ENCODE peak calls at places on chromosome X, in four cellular contexts. One of them, this sample, is unnamed.

GRCh38 chrX:46967547-46967946 is 55.3 kb downstream of the JADE3 start:
- DNase-seq in IMR-90: no peak
- DNase-seq in fibroblast of lung: no peak
- DNase-seq in endothelial cell of umbilical vein: no peak
- DNase-seq in this sample: no peak

GRCh38 chrX:130058667-130059066 is 51.6 kb downstream of the ELF4 start:
- DNase-seq in IMR-90: no peak
- DNase-seq in fibroblast of lung: no peak
- DNase-seq in endothelial cell of umbilical vein: no peak
- DNase-seq in this sample: no peak

GRCh38 chrX:1453390-1453783 is 678 bp upstream of the ASMTL start:
- DNase-seq in IMR-90: no peak
- DNase-seq in fibroblast of lung: no peak
- DNase-seq in endothelial cell of umbilical vein: no peak
- DNase-seq in this sample: no peak

GRCh38 chrX:46918434-46918833 is 6.2 kb downstream of the JADE3 start:
- DNase-seq in IMR-90: peak
- DNase-seq in fibroblast of lung: no peak
- DNase-seq in endothelial cell of umbilical vein: no peak
- DNase-seq in this sample: no peak

GRCh38 chrX:3176439-3176820 is 135.2 kb downstream of the ARSF start:
- DNase-seq in IMR-90: peak
- DNase-seq in fibroblast of lung: peak
- DNase-seq in endothelial cell of umbilical vein: no peak
- DNase-seq in this sample: peak

GRCh38 chrX:104166735-104167436 is 633 bp downstream of the FAM199X start:
- DNase-seq in IMR-90: no peak
- DNase-seq in fibroblast of lung: no peak
- DNase-seq in endothelial cell of umbilical vein: no peak
- DNase-seq in this sample: no peak

GRCh38 chrX:102712967-102713677 is 874 bp downstream of the GPRASP2 start:
- DNase-seq in IMR-90: peak
- DNase-seq in fibroblast of lung: peak
- DNase-seq in endothelial cell of umbilical vein: peak
- DNase-seq in this sample: peak

GRCh38 chrX:151680805-151681204 is 14.5 kb upstream of the PRRG3 start:
- DNase-seq in IMR-90: peak
- DNase-seq in fibroblast of lung: no peak
- DNase-seq in endothelial cell of umbilical vein: peak
- DNase-seq in this sample: peak

GRCh38 chrX:103780701-103781402 is 4.2 kb downstream of the PLP1 start:
- DNase-seq in IMR-90: no peak
- DNase-seq in fibroblast of lung: no peak
- DNase-seq in endothelial cell of umbilical vein: no peak
- DNase-seq in this sample: no peak

GRCh38 chrX:154138857-154139256 is 5.2 kb upstream of the OPN1LW start:
- DNase-seq in IMR-90: no peak
- DNase-seq in fibroblast of lung: no peak
- DNase-seq in endothelial cell of umbilical vein: no peak
- DNase-seq in this sample: no peak

GRCh38 chrX:46268429-46268828 is 276.8 kb downstream of the ZNF674 start:
- DNase-seq in IMR-90: no peak
- DNase-seq in fibroblast of lung: peak
- DNase-seq in endothelial cell of umbilical vein: no peak
- DNase-seq in this sample: no peak

GRCh38 chrX:30864383-30864785 is 24.7 kb downstream of the TAB3 start:
- DNase-seq in IMR-90: no peak
- DNase-seq in fibroblast of lung: no peak
- DNase-seq in endothelial cell of umbilical vein: no peak
- DNase-seq in this sample: no peak

GRCh38 chrX:134315893-134316292 is 78.9 kb downstream of the CCDC160 start:
- DNase-seq in IMR-90: no peak
- DNase-seq in fibroblast of lung: no peak
- DNase-seq in endothelial cell of umbilical vein: no peak
- DNase-seq in this sample: no peak

GRCh38 chrX:69153060-69153730 is 12.1 kb downstream of the PJA1 start:
- DNase-seq in IMR-90: peak
- DNase-seq in fibroblast of lung: no peak
- DNase-seq in endothelial cell of umbilical vein: no peak
- DNase-seq in this sample: peak

GRCh38 chrX:129086802-129087201 is 436.5 kb downstream of the SMARCA1 start:
- DNase-seq in IMR-90: no peak
- DNase-seq in fibroblast of lung: no peak
- DNase-seq in endothelial cell of umbilical vein: no peak
- DNase-seq in this sample: no peak

GRCh38 chrX:46573896-46574336 is 351 bp downstream of the CHST7 start:
- DNase-seq in IMR-90: peak
- DNase-seq in fibroblast of lung: peak
- DNase-seq in endothelial cell of umbilical vein: peak
- DNase-seq in this sample: peak

GRCh38 chrX:20089845-20090244 is 26.9 kb downstream of the MAP7D2 start:
- DNase-seq in IMR-90: no peak
- DNase-seq in fibroblast of lung: no peak
- DNase-seq in endothelial cell of umbilical vein: no peak
- DNase-seq in this sample: no peak

GRCh38 chrX:154372612-154373022 is 1.8 kb downstream of the FLNA start:
- DNase-seq in IMR-90: peak
- DNase-seq in fibroblast of lung: peak
- DNase-seq in endothelial cell of umbilical vein: no peak
- DNase-seq in this sample: peak

GRCh38 chrX:128781506-128781905 is 729.3 kb upstream of the ACTRT1 start:
- DNase-seq in IMR-90: no peak
- DNase-seq in fibroblast of lung: no peak
- DNase-seq in endothelial cell of umbilical vein: no peak
- DNase-seq in this sample: peak

GRCh38 chrX:104270916-104271512 is 16.3 kb upstream of the ESX1 start:
- DNase-seq in IMR-90: peak
- DNase-seq in fibroblast of lung: no peak
- DNase-seq in endothelial cell of umbilical vein: peak
- DNase-seq in this sample: peak

GRCh38 chrX:37314526-37314925 is 34.6 kb upstream of the PRRG1 start:
- DNase-seq in IMR-90: peak
- DNase-seq in fibroblast of lung: peak
- DNase-seq in endothelial cell of umbilical vein: peak
- DNase-seq in this sample: peak

GRCh38 chrX:74519870-74520269 is 94.6 kb downstream of the RLIM start:
- DNase-seq in IMR-90: no peak
- DNase-seq in fibroblast of lung: no peak
- DNase-seq in endothelial cell of umbilical vein: no peak
- DNase-seq in this sample: no peak

GRCh38 chrX:70436380-70436779 is 8.3 kb upstream of the DLG3 start:
- DNase-seq in IMR-90: no peak
- DNase-seq in fibroblast of lung: peak
- DNase-seq in endothelial cell of umbilical vein: no peak
- DNase-seq in this sample: peak

GRCh38 chrX:87941841-87942240 is 424.2 kb downstream of the KLHL4 start:
- DNase-seq in IMR-90: no peak
- DNase-seq in fibroblast of lung: no peak
- DNase-seq in endothelial cell of umbilical vein: no peak
- DNase-seq in this sample: no peak

GRCh38 chrX:84175943-84176342 is 12.1 kb downstream of the RPS6KA6 start:
- DNase-seq in IMR-90: no peak
- DNase-seq in fibroblast of lung: no peak
- DNase-seq in endothelial cell of umbilical vein: no peak
- DNase-seq in this sample: no peak

GRCh38 chrX:85375333-85375738 is 4.1 kb downstream of the POF1B start:
- DNase-seq in IMR-90: no peak
- DNase-seq in fibroblast of lung: no peak
- DNase-seq in endothelial cell of umbilical vein: no peak
- DNase-seq in this sample: peak

GRCh38 chrX:4851534-4851933 is 1138.1 kb upstream of the PRKX start:
- DNase-seq in IMR-90: no peak
- DNase-seq in fibroblast of lung: no peak
- DNase-seq in endothelial cell of umbilical vein: no peak
- DNase-seq in this sample: no peak

GRCh38 chrX:110403839-110404238 is 45.2 kb downstream of the RTL9 start:
- DNase-seq in IMR-90: peak
- DNase-seq in fibroblast of lung: peak
- DNase-seq in endothelial cell of umbilical vein: no peak
- DNase-seq in this sample: no peak

GRCh38 chrX:19840899-19841648 is 46.3 kb downstream of the SH3KBP1 start:
- DNase-seq in IMR-90: no peak
- DNase-seq in fibroblast of lung: peak
- DNase-seq in endothelial cell of umbilical vein: no peak
- DNase-seq in this sample: no peak

GRCh38 chrX:108156934-108157466 is 65.4 kb downstream of the ATG4A start:
- DNase-seq in IMR-90: no peak
- DNase-seq in fibroblast of lung: no peak
- DNase-seq in endothelial cell of umbilical vein: no peak
- DNase-seq in this sample: no peak

GRCh38 chrX:132818638-132819037 is 139.8 kb downstream of the HS6ST2 start:
- DNase-seq in IMR-90: no peak
- DNase-seq in fibroblast of lung: no peak
- DNase-seq in endothelial cell of umbilical vein: no peak
- DNase-seq in this sample: no peak

GRCh38 chrX:132820675-132821074 is 137.8 kb downstream of the HS6ST2 start:
- DNase-seq in IMR-90: no peak
- DNase-seq in fibroblast of lung: no peak
- DNase-seq in endothelial cell of umbilical vein: no peak
- DNase-seq in this sample: no peak

GRCh38 chrX:132821974-132822633 is 136.3 kb downstream of the HS6ST2 start:
- DNase-seq in IMR-90: no peak
- DNase-seq in fibroblast of lung: no peak
- DNase-seq in endothelial cell of umbilical vein: no peak
- DNase-seq in this sample: no peak

GRCh38 chrX:132819885-132820284 is 138.5 kb downstream of the HS6ST2 start:
- DNase-seq in IMR-90: no peak
- DNase-seq in fibroblast of lung: no peak
- DNase-seq in endothelial cell of umbilical vein: no peak
- DNase-seq in this sample: no peak

DNA sequence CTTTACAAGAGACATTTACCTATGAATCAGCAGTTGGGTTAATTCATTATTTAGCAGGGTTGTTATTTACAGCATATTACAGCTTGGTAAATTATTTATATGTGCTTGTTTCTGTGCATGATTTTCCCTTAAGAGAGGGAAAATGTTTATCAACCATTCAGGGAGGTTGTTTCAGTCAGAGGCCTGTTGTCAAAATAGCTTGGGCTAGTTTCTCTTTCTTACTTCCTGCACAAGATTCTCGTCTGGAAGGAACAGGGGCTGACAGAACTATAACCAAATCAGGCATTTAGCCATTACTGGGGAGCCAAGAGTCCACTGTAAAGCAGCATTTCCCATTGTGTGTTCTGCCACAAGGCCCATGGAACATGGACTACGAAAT is 135.8 kb downstream of the HS6ST2 start:
- DNase-seq in IMR-90: no peak
- DNase-seq in fibroblast of lung: no peak
- DNase-seq in endothelial cell of umbilical vein: no peak
- DNase-seq in this sample: no peak
- TF ChIP-seq CTCF in IMR-90: no peak
- TF ChIP-seq CTCF in fibroblast of lung: no peak
- TF ChIP-seq CTCF in endothelial cell of umbilical vein: no peak
- TF ChIP-seq CTCF in this sample: no peak

GRCh38 chrX:34638116-34638515 is 19.0 kb downstream of the TMEM47 start:
- DNase-seq in IMR-90: peak
- DNase-seq in fibroblast of lung: peak
- DNase-seq in endothelial cell of umbilical vein: peak
- DNase-seq in this sample: peak
- TF ChIP-seq CTCF in IMR-90: peak
- TF ChIP-seq CTCF in fibroblast of lung: peak
- TF ChIP-seq CTCF in endothelial cell of umbilical vein: peak
- TF ChIP-seq CTCF in this sample: peak

DNA sequence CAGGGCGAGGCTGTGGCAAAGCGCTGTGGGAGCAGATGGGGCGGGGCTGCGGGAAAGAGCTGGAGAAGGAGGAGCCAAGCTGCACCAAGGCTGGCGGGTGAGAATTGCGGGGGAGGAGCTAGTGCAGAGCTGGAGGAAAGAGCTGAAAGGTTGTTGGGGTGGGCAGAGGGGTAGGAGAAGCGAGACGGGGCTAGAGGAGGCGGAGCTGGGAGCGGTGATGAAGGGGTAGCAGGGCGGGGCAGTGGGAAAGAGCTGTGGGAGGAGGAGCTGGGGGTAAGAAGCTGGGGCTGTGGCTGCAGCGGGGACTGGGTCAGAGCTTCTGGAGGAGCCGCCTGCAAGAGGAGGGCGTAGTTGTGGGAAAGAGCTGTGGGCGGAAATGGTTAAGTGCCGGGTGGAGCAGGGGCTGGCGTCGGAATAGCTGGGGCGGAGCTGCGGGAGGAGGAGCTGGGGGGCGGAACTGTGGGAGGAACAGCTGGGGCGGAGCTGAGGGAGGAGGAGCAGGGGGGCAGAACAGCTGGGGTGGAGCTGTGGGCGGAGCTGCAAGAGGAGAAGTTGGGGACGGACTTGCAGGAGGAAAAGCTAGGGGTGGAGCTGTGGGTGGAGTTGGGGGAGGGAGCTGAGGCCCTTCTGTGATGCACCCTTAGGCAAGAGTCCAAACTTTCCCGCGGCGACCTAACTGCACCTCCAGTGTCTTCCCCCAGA is 1.9 kb upstream of the EOLA2 start:
- DNase-seq in IMR-90: peak
- DNase-seq in fibroblast of lung: peak
- DNase-seq in endothelial cell of umbilical vein: peak
- DNase-seq in this sample: peak
- TF ChIP-seq CTCF in IMR-90: peak
- TF ChIP-seq CTCF in fibroblast of lung: peak
- TF ChIP-seq CTCF in endothelial cell of umbilical vein: peak
- TF ChIP-seq CTCF in this sample: no peak

GRCh38 chrX:24242649-24243556 is 71.0 kb downstream of the SUPT20HL2 start:
- DNase-seq in IMR-90: peak
- DNase-seq in fibroblast of lung: peak
- DNase-seq in endothelial cell of umbilical vein: no peak
- DNase-seq in this sample: no peak

GRCh38 chrX:24245201-24245600 is 68.7 kb downstream of the SUPT20HL2 start:
- DNase-seq in IMR-90: peak
- DNase-seq in fibroblast of lung: peak
- DNase-seq in endothelial cell of umbilical vein: no peak
- DNase-seq in this sample: no peak

GRCh38 chrX:24243692-24244091 is 70.2 kb downstream of the SUPT20HL2 start:
- DNase-seq in IMR-90: peak
- DNase-seq in fibroblast of lung: no peak
- DNase-seq in endothelial cell of umbilical vein: no peak
- DNase-seq in this sample: peak

DNA sequence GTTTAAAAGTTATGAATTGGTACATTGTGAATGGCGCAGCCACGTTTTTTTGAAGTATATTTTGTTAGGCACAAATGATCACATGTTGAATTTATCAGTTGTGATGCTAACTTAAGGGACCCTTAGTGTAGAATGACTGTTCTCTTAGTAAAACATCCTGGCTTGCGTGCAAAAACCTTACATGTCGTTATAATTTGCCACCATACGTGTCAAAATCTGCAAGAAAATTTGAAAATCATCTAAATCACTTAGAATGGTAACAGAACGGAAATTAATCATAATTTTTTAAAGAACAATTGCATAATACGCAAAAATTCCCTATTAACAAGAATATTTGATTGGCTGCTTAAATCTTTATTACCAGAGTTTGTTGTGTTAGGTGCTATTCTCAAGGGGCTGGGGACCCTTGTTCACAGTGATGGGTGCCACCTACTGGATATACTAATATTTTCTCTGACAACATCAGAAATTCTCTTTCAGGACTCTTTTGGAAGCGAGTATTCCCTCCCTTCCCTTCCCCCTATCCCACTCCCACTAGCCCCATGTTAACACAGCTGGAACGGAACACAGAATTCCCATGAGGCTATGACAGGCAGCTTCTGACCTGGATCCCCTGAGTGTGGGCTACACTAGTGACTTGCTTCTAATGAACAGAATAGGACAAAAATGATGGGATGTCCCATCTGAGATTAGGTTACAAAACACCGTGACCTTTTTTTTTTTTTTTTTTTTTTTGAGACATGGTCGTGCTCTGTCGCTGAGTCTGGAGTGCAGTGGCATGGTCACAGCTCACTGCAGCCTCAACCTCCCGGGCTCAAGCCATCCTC is 71.8 kb downstream of the SUPT20HL2 start:
- DNase-seq in IMR-90: peak
- DNase-seq in fibroblast of lung: peak
- DNase-seq in endothelial cell of umbilical vein: peak
- DNase-seq in this sample: peak
- TF ChIP-seq CTCF in IMR-90: peak
- TF ChIP-seq CTCF in fibroblast of lung: peak
- TF ChIP-seq CTCF in endothelial cell of umbilical vein: no peak
- TF ChIP-seq CTCF in this sample: peak